ENCODE peak calls at places on chromosomes 7 and 10, in eight cellular contexts. E, U, M, Q, A, F, W and H are unnamed samples.

GRCh38 chr7:41918597-41918996 is 215.7 kb upstream of the INHBA start:
- DNase-seq in A (no peak), W (no peak), F (no peak), Q (no peak), M (no peak), U (no peak), E (no peak), H (peak)

GRCh38 chr7:80783688-80784327 is 135.0 kb downstream of the SEMA3C start:
- DNase-seq in M (no peak), F (no peak), Q (no peak), U (no peak), E (no peak), W (no peak), A (no peak), H (no peak)

GRCh38 chr7:101686030-101686429 is 56.9 kb upstream of the MYL10 start:
- DNase-seq in F (no peak), Q (no peak), E (no peak), U (no peak), A (no peak), W (no peak), M (no peak), H (no peak)

GRCh38 chr7:124776153-124776552 is 10.6 kb upstream of the GPR37 start:
- DNase-seq in F (no peak), A (no peak), E (no peak), U (no peak), M (no peak), Q (no peak), W (no peak), H (no peak)

GRCh38 chr7:94330474-94331027 is 64.1 kb upstream of the COL1A2 start:
- DNase-seq in W (peak), U (no peak), F (no peak), A (no peak), E (no peak), M (no peak), Q (no peak), H (no peak)

GRCh38 chr7:644381-645305 is 81.9 kb upstream of the DNAAF5 start:
- DNase-seq in E (no peak), A (no peak), M (no peak), F (no peak), U (no peak), Q (no peak), W (no peak), H (no peak)

GRCh38 chr7:80533287-80533686 is 21.4 kb upstream of the GNAT3 start:
- DNase-seq in A (no peak), W (peak), Q (no peak), M (no peak), E (no peak), U (peak), F (no peak), H (peak)

GRCh38 chr10:5606864-5607263 is 59.5 kb downstream of the ASB13 start:
- DNase-seq in U (no peak), Q (peak), E (no peak), F (no peak), M (no peak), W (no peak), A (no peak), H (no peak)

GRCh38 chr10:35545878-35546631 is 59.1 kb upstream of the GJD4 start:
- DNase-seq in U (no peak), Q (no peak), W (no peak), E (no peak), F (peak), M (no peak), A (no peak), H (no peak)

GRCh38 chr10:21499910-21500577 is 25.4 kb downstream of the SKIDA1 start:
- DNase-seq in E (peak), A (no peak), Q (peak), W (peak), U (no peak), F (no peak), M (no peak), H (no peak)

GRCh38 chr10:23200997-23201652 is 9.0 kb downstream of the PTF1A start:
- DNase-seq in F (no peak), U (no peak), E (no peak), A (no peak), M (no peak), Q (no peak), W (no peak), H (no peak)

GRCh38 chr10:73968101-73968515 is 29.8 kb upstream of the VCL start:
- DNase-seq in F (peak), Q (peak), W (peak), U (no peak), A (no peak), E (no peak), M (no peak), H (no peak)

GRCh38 chr7:28018020-28018419 is 162.6 kb downstream of the JAZF1 start:
- DNase-seq in A (no peak), U (no peak), E (no peak), M (no peak), W (no peak), Q (no peak), F (no peak), H (no peak)

GRCh38 chr7:129779602-129780256 is 168.2 kb downstream of the NRF1 start:
- DNase-seq in F (no peak), A (no peak), E (no peak), Q (no peak), W (peak), U (peak), M (no peak), H (peak)

GRCh38 chr10:3781458-3782098 is 3.4 kb downstream of the KLF6 start:
- DNase-seq in W (peak), Q (peak), F (peak), M (peak), A (no peak), E (peak), U (no peak), H (no peak)

GRCh38 chr7:115679976-115680375 is 350.6 kb downstream of the TFEC start:
- DNase-seq in Q (no peak), U (no peak), W (peak), M (peak), A (no peak), F (peak), E (peak), H (peak)

GRCh38 chr7:41996381-41997035 is 240.5 kb downstream of the GLI3 start:
- DNase-seq in U (no peak), F (peak), Q (no peak), A (no peak), E (no peak), M (no peak), W (no peak), H (peak)

GRCh38 chr7:48875300-48875916 is 48.9 kb upstream of the CDC14C start:
- DNase-seq in A (peak), F (no peak), W (peak), Q (no peak), U (no peak), M (peak), E (peak), H (peak)